ENCODE peak calls at places on chromosome 18, in nine cellular contexts. B, X, L, K, P, Z, W, O and H are unnamed samples.
A peak's percentile ranks its signal among the peaks of the same experiment; 100 is the strongest.

GRCh38 chr18:73670536-73670935 is 477.1 kb downstream of the FBXO15 start:
- DNase-seq in B (no peak), X (peak; percentile 91), L (no peak), K (no peak), P (no peak), Z (no peak), W (peak; percentile 88), O (no peak), H (no peak)

GRCh38 chr18:76558881-76559667 is 64.0 kb upstream of the ZNF516 start:
- DNase-seq in B (no peak), X (peak; percentile 48), L (peak; percentile 73), K (peak; percentile 37), P (no peak), Z (no peak), W (no peak), O (no peak), H (peak; percentile 19)

GRCh38 chr18:62828852-62829251 is 113.5 kb downstream of the PHLPP1 start:
- DNase-seq in B (no peak), X (no peak), L (no peak), K (no peak), P (no peak), Z (no peak), W (no peak), O (no peak), H (peak; percentile 11)

GRCh38 chr18:79849328-79850207 is 51.8 kb downstream of the KCNG2 start:
- DNase-seq in B (no peak), X (no peak), L (no peak), K (no peak), P (no peak), Z (no peak), W (no peak), O (no peak), H (no peak)

GRCh38 chr18:22241806-22242440 is 72.5 kb downstream of the GATA6 start:
- DNase-seq in B (no peak), X (no peak), L (no peak), K (peak; percentile 38), P (no peak), Z (no peak), W (no peak), O (no peak), H (no peak)

GRCh38 chr18:40810371-40810770 is 1144.7 kb upstream of the PIK3C3 start:
- DNase-seq in B (no peak), X (peak; percentile 54), L (no peak), K (peak; percentile 23), P (no peak), Z (no peak), W (no peak), O (no peak), H (peak; percentile 59)

GRCh38 chr18:46393230-46393629 is 263.8 kb downstream of the LOXHD1 start:
- DNase-seq in B (peak; percentile 66), X (no peak), L (no peak), K (no peak), P (peak; percentile 81), Z (peak; percentile 2), W (no peak), O (peak; percentile 47), H (no peak)

GRCh38 chr18:10170375-10170774 is 256.6 kb downstream of the VAPA start:
- DNase-seq in B (no peak), X (no peak), L (no peak), K (no peak), P (no peak), Z (no peak), W (no peak), O (no peak), H (no peak)

GRCh38 chr18:42087876-42088275 is 132.8 kb downstream of the PIK3C3 start:
- DNase-seq in B (no peak), X (no peak), L (no peak), K (no peak), P (no peak), Z (no peak), W (no peak), O (no peak), H (no peak)

GRCh38 chr18:38042496-38042895 is 476.9 kb upstream of the CELF4 start:
- DNase-seq in B (no peak), X (no peak), L (no peak), K (no peak), P (no peak), Z (no peak), W (no peak), O (no peak), H (no peak)

GRCh38 chr18:77100751-77101355 is 31.7 kb downstream of the MBP start:
- DNase-seq in B (no peak), X (peak; percentile 44), L (no peak), K (no peak), P (no peak), Z (no peak), W (no peak), O (no peak), H (peak; percentile 7)

GRCh38 chr18:9992988-9993845 is 79.4 kb downstream of the VAPA start:
- DNase-seq in B (no peak), X (no peak), L (no peak), K (no peak), P (no peak), Z (no peak), W (no peak), O (no peak), H (no peak)

GRCh38 chr18:26215247-26215970 is 10.8 kb upstream of the TAF4B start:
- DNase-seq in B (no peak), X (no peak), L (no peak), K (no peak), P (no peak), Z (peak; percentile 83), W (peak; percentile 73), O (no peak), H (no peak)

GRCh38 chr18:68299906-68300305 is 415.0 kb downstream of the TMX3 start:
- DNase-seq in B (no peak), X (peak; percentile 90), L (no peak), K (no peak), P (no peak), Z (no peak), W (no peak), O (no peak), H (no peak)

GRCh38 chr18:65516209-65516608 is 234.6 kb upstream of the CDH7 start:
- DNase-seq in B (no peak), X (no peak), L (no peak), K (no peak), P (no peak), Z (no peak), W (no peak), O (no peak), H (no peak)

GRCh38 chr18:48106976-48107781 is 176.7 kb upstream of the SMAD2 start:
- DNase-seq in B (no peak), X (no peak), L (no peak), K (no peak), P (peak; percentile 41), Z (no peak), W (no peak), O (no peak), H (peak; percentile 6)

GRCh38 chr18:13831864-13832508 is 8.0 kb downstream of the MC5R start:
- DNase-seq in B (peak; percentile 35), X (peak; percentile 72), L (peak; percentile 13), K (no peak), P (peak; percentile 72), Z (no peak), W (no peak), O (no peak), H (no peak)

GRCh38 chr18:60826346-60826745 is 453.8 kb upstream of the MC4R start:
- DNase-seq in B (peak; percentile 11), X (peak; percentile 6), L (no peak), K (no peak), P (peak; percentile 57), Z (no peak), W (no peak), O (no peak), H (no peak)

GRCh38 chr18:80179857-80180558 is 67.3 kb downstream of the PARD6G start:
- DNase-seq in B (no peak), X (no peak), L (no peak), K (no peak), P (no peak), Z (no peak), W (no peak), O (no peak), H (no peak)

GRCh38 chr18:21479721-21480120 is 120.8 kb downstream of the ESCO1 start:
- DNase-seq in B (no peak), X (no peak), L (no peak), K (no peak), P (no peak), Z (no peak), W (no peak), O (no peak), H (no peak)

GRCh38 chr18:35253655-35254287 is 12.9 kb downstream of the ZNF397 start:
- DNase-seq in B (no peak), X (no peak), L (no peak), K (no peak), P (no peak), Z (no peak), W (no peak), O (no peak), H (no peak)
- H3K36me3 ChIP-seq in B (peaks cover 12% of the 10 kb centered on the region), X (peaks cover 5% of the 10 kb centered on the region), L (peaks cover 3% of the 10 kb centered on the region), K (no peaks in the 10 kb centered on the region), P (peaks cover 13% of the 10 kb centered on the region), Z (peaks cover 15% of the 10 kb centered on the region), W (no peaks in the 10 kb centered on the region), O (peaks cover 9% of the 10 kb centered on the region), H (peaks cover 31% of the 10 kb centered on the region)

GRCh38 chr18:58723810-58724602 is 52.7 kb downstream of the MALT1 start:
- DNase-seq in B (no peak), X (no peak), L (no peak), K (no peak), P (no peak), Z (no peak), W (no peak), O (no peak), H (peak; percentile 37)

GRCh38 chr18:58716046-58716766 is 44.9 kb downstream of the MALT1 start:
- DNase-seq in B (no peak), X (no peak), L (no peak), K (no peak), P (no peak), Z (peak; percentile 11), W (no peak), O (no peak), H (no peak)

GRCh38 chr18:58726671-58727070 is 55.4 kb downstream of the MALT1 start:
- DNase-seq in B (no peak), X (no peak), L (no peak), K (no peak), P (no peak), Z (no peak), W (no peak), O (no peak), H (no peak)

GRCh38 chr18:58721586-58722160 is 50.4 kb downstream of the MALT1 start:
- DNase-seq in B (no peak), X (no peak), L (no peak), K (no peak), P (no peak), Z (no peak), W (no peak), O (no peak), H (peak; percentile 34)
- TF ChIP-seq EZH2phosphoT487 in B (no peak), X (no peak), L (no peak), K (no peak), P (no peak), Z (no peak), W (no peak), O (no peak), H (no peak)

GRCh38 chr18:49590608-49591007 is 28.8 kb downstream of the LIPG start:
- DNase-seq in B (no peak), X (no peak), L (no peak), K (peak; percentile 58), P (no peak), Z (no peak), W (no peak), O (no peak), H (no peak)
- H3K27ac ChIP-seq in B (no peak overlapping the region), X (no peak overlapping the region), L (no peak overlapping the region), K (peak overlapping the region; percentile 63), P (no peak overlapping the region), Z (no peak overlapping the region), W (no peak overlapping the region), O (no peak overlapping the region), H (no peak overlapping the region)

GRCh38 chr18:78255013-78255412 is 724.6 kb upstream of the SALL3 start:
- DNase-seq in B (no peak), X (no peak), L (no peak), K (no peak), P (no peak), Z (no peak), W (no peak), O (no peak), H (no peak)
- H3K36me3 ChIP-seq in B (no peaks in the 10 kb centered on the region), X (no peaks in the 10 kb centered on the region), L (no peaks in the 10 kb centered on the region), K (no peaks in the 10 kb centered on the region), P (peaks cover 15% of the 10 kb centered on the region), Z (no peaks in the 10 kb centered on the region), W (no peaks in the 10 kb centered on the region), O (no peaks in the 10 kb centered on the region), H (no peaks in the 10 kb centered on the region)